ENCODE peak calls at places on chromosome 16, in five cellular contexts. S is IMR-90, G is uterus, E is HepG2, O is HCT116. N is an unnamed sample. For H3K27me3 and H3K9me3, the result is how much of the 10 kb centered on the place peaks cover.

GRCh38 chr16:88815901-88816589 is 4.3 kb upstream of the APRT start:
- DNase-seq in O (no peak), S (no peak), G (no peak), E (peak), N (peak)

GRCh38 chr16:84416407-84417321 is 48.3 kb downstream of the ATP2C2 start:
- DNase-seq in O (no peak), G (no peak), S (no peak), E (peak), N (no peak)

GRCh38 chr16:4214215-4214621 is 27.7 kb downstream of the SRL start:
- DNase-seq in O (peak), G (peak), E (peak), S (peak), N (no peak)

GRCh38 chr16:6122401-6122800 is 1024.8 kb upstream of the EEF2KMT start:
- DNase-seq in S (no peak), G (no peak), E (no peak), O (no peak), N (no peak)

GRCh38 chr16:88599825-88600538 is 29.8 kb downstream of the ZC3H18 start:
- DNase-seq in G (no peak), S (no peak), O (no peak), E (no peak), N (no peak)

GRCh38 chr16:16009396-16009795 is 60.0 kb downstream of the ABCC1 start:
- DNase-seq in G (no peak), E (no peak), S (no peak), O (no peak), N (no peak)

GRCh38 chr16:81723098-81723723 is 55.9 kb upstream of the PLCG2 start:
- DNase-seq in G (peak), E (peak), O (peak), S (peak), N (peak)

GRCh38 chr16:67395458-67396158 is 2.3 kb upstream of the TPPP3 start:
- DNase-seq in G (no peak), S (peak), O (no peak), E (no peak), N (peak)

GRCh38 chr16:49281843-49282642 is 405 bp upstream of the CBLN1 start:
- DNase-seq in S (peak), O (no peak), G (peak), E (no peak), N (peak)

GRCh38 chr16:49278944-49279725 is 2.5 kb downstream of the CBLN1 start:
- DNase-seq in O (no peak), S (no peak), E (no peak), G (no peak), N (no peak)

GRCh38 chr16:49281481-49281842 is at the start of gene CBLN1:
- DNase-seq in S (no peak), G (no peak), O (no peak), E (no peak), N (no peak)

GRCh38 chr16:49280022-49280741 is 1.5 kb downstream of the CBLN1 start:
- DNase-seq in O (no peak), E (no peak), G (no peak), S (no peak), N (no peak)

DNA sequence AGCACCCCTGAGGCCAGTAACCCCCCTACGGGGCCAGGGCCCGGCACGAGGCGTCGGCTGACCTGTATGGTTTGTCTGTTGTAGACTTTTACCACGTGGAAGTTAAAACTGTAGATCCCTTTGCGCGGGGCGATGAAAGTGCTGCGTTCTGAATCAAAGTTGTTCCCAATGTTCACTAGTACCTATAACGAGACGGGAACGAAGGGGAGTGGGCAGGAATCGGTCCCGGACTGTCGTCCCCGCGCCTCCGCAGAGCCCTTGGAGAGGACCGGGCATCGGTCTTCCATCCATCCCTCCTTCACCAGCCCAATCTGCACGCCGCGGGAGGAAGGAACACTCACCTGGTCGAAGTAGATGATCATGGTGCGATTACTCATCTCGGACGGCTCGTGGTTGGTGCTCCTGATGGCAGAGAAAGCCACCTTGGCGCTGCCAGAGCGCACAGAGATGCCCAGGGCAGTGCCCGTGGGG is 742 bp downstream of the CBLN1 start:
- DNase-seq in S (no peak), G (no peak), E (no peak), O (no peak), N (no peak)
- H3K27me3 ChIP-seq in S (half or more), G (under half), E (under half), O (under half), N (half or more)

GRCh38 chr16:68574479-68574878 is 35.4 kb downstream of the ZFP90 start:
- DNase-seq in E (no peak), G (no peak), O (no peak), S (no peak), N (no peak)

GRCh38 chr16:68575082-68575481 is 36.0 kb downstream of the ZFP90 start:
- DNase-seq in S (no peak), E (no peak), O (no peak), G (no peak), N (no peak)
- H3K9me3 ChIP-seq in S (half or more), E (half or more), O (under half), G (under half), N (under half)

GRCh38 chr16:29815793-29816693 is at the start of gene PAGR1:
- DNase-seq in G (peak), O (peak), S (peak), E (peak), N (peak)
- TF ChIP-seq POLR2A in G (peak), O (peak), S (peak), E (no peak), N (no peak)

GRCh38 chr16:46850619-46851555 is 19.9 kb upstream of the C16orf87 start:
- DNase-seq in E (no peak), S (no peak), G (no peak), O (no peak), N (peak)
- H3K27me3 ChIP-seq in E (under half), S (under half), G (under half), O (under half), N (under half)

GRCh38 chr16:54847207-54847606 is 83.5 kb upstream of the IRX5 start:
- DNase-seq in S (no peak), G (no peak), O (no peak), E (no peak), N (no peak)

GRCh38 chr16:54843424-54843750 is 87.3 kb upstream of the IRX5 start:
- DNase-seq in G (no peak), O (no peak), E (no peak), S (no peak), N (no peak)

GRCh38 chr16:54842743-54843423 is 87.8 kb upstream of the IRX5 start:
- DNase-seq in S (no peak), G (no peak), O (no peak), E (no peak), N (no peak)

GRCh38 chr16:54847609-54848008 is 83.1 kb upstream of the IRX5 start:
- DNase-seq in S (no peak), G (no peak), O (no peak), E (no peak), N (no peak)

DNA sequence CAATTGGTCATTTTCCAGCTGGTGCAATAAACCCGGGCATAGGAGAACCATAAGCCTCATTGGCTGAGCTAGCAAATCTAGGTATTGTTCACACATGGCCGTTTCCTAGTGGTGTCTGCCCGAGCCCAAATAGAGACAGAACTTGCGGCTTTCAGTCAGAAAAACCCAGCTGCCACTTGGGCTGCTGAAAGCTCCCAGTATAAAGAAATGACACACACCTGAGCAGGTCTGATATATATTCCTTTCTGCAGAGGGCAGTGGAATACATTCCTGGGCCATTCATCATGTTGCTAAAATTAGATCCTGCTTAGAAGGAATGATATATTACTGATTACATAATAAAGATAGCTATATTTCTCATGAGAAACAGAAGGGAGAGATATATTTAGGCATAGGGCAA is 83.9 kb upstream of the IRX5 start:
- DNase-seq in G (no peak), E (no peak), O (no peak), S (no peak), N (no peak)
- H3K9me3 ChIP-seq in G (under half), E (under half), O (under half), S (under half), N (under half)

GRCh38 chr16:23975293-23975692 is 139.5 kb downstream of the PRKCB start:
- DNase-seq in S (no peak), E (no peak), G (no peak), O (no peak), N (no peak)

GRCh38 chr16:23981429-23982399 is 145.9 kb downstream of the PRKCB start:
- DNase-seq in E (no peak), S (no peak), O (no peak), G (no peak), N (no peak)

GRCh38 chr16:23979982-23980381 is 144.2 kb downstream of the PRKCB start:
- DNase-seq in O (no peak), G (no peak), E (no peak), S (no peak), N (no peak)

GRCh38 chr16:23976091-23977001 is 140.6 kb downstream of the PRKCB start:
- DNase-seq in E (no peak), O (no peak), G (no peak), S (no peak), N (no peak)

DNA sequence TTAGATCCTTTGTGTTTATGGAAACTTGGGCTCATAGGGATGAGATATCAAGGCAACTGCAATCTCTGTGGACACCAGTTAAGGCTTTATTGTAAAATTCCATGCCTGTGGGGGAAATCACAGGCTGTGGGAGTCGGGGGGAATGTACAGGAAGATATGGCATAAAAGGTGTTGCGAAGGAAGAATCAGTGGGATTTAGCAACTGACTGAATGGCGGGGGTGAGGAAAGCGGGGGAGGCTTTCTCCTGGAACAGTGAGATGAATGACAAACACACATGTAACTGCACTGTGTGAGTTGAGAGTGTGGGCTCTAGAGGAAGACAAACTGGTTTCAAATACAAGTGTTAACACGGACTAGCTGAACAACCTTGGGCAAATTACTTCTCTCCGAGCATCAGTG is 143.6 kb downstream of the PRKCB start:
- DNase-seq in O (no peak), S (no peak), G (no peak), E (no peak), N (no peak)
- TF ChIP-seq POLR2A in O (no peak), S (no peak), G (no peak), E (no peak), N (no peak)

DNA sequence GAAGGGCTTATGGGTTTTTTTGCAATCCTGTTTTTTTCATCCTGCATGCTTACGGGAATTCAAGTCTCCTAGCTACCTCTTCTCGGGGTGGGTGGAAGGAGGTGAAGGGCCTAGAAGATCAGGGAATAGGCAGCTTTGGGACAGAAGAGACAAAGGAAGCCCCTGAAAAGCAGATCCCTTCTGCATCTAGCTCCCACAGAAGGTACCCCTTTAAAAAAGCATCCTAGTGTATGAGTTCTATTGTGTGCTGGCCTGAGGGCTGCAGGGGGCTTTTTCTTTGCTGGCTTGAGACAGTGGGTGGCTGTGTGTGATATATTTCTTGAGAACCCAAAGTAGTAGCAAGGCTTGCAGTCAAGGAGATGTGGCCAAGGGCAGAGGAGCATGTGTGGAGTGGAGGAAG is 330.5 kb downstream of the MAF start:
- DNase-seq in G (no peak), O (no peak), S (no peak), E (no peak), N (no peak)
- H3K27me3 ChIP-seq in G (under half), O (under half), S (under half), E (under half), N (under half)

DNA sequence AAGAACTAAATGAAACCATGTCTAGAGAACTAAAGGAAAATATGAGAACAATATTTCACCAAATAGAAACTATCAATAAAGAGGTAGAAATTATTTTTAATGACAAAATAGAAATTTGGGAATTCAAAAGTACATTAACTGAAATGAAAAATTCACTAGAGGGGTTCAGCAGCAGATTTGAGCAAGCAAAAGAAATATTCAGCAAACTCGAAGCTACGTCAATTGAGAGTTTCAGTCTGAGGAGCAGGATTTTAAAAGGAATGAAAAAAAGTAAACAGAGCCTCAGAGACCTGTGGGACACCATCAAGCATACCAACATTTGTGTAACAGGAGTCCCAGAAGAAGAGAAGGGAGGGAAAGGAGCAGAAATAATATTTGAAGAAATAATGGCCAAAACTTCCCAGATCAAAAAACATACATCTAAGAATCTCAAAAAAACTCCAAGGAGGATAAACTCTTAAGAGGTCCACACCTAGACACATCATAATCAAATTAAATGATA is 38.3 kb downstream of the ZFP90 start:
- DNase-seq in S (no peak), E (no peak), O (no peak), G (no peak), N (no peak)
- H3K9me3 ChIP-seq in S (half or more), E (half or more), O (under half), G (under half), N (half or more)

GRCh38 chr16:65704866-65705265 is 583.0 kb upstream of the CDH11 start:
- DNase-seq in O (no peak), E (no peak), G (no peak), S (no peak), N (no peak)

GRCh38 chr16:65713409-65713808 is 591.5 kb upstream of the CDH11 start:
- DNase-seq in E (no peak), S (no peak), G (no peak), O (no peak), N (no peak)

GRCh38 chr16:65710107-65710506 is 588.2 kb upstream of the CDH11 start:
- DNase-seq in S (no peak), E (no peak), G (no peak), O (no peak), N (no peak)
- TF ChIP-seq POLR2A in S (no peak), E (no peak), G (no peak), O (no peak), N (no peak)

GRCh38 chr16:2964416-2965223 is 545 bp downstream of the KREMEN2 start:
- DNase-seq in E (peak), G (no peak), O (peak), S (no peak), N (peak)
- H3K27me3 ChIP-seq in E (under half), G (under half), O (under half), S (half or more), N (under half)

N was measured in spleen.